ENCODE peak calls at places on chromosome 20, in seven cellular contexts. T is brain microvascular endothelial cell, B is fibroblast of lung, W is PC-9, O is MM.1S, F is esophagus muscularis mucosa, I is psoas muscle. Q is an unnamed sample.

GRCh38 chr20:10322073-10323012 is 103.7 kb downstream of the SNAP25 start:
- DNase-seq in T (no peak), B (peak), W (no peak), O (no peak), F (no peak), I (no peak), Q (peak)

GRCh38 chr20:49821850-49822249 is 9.2 kb downstream of the SLC9A8 start:
- DNase-seq in T (peak), B (peak), W (peak), O (no peak), F (no peak), I (no peak), Q (peak)

GRCh38 chr20:18632196-18632789 is 44.4 kb downstream of the DTD1 start:
- DNase-seq in T (peak), B (peak), W (no peak), O (peak), F (peak), I (peak), Q (peak)

GRCh38 chr20:23009636-23010035 is 25.5 kb upstream of the SSTR4 start:
- DNase-seq in T (no peak), B (no peak), W (no peak), O (no peak), F (no peak), I (no peak), Q (no peak)

GRCh38 chr20:32007787-32008616 is 2.2 kb upstream of the CCM2L start:
- DNase-seq in T (no peak), B (no peak), W (no peak), O (no peak), F (no peak), I (peak), Q (no peak)

GRCh38 chr20:44650777-44651493 is 564 bp downstream of the ADA start:
- DNase-seq in T (no peak), B (no peak), W (no peak), O (peak), F (no peak), I (peak), Q (no peak)

GRCh38 chr20:478010-478948 is 15.9 kb upstream of the TBC1D20 start:
- DNase-seq in T (peak), B (peak), W (no peak), O (no peak), F (no peak), I (no peak), Q (peak)

GRCh38 chr20:371755-372542 is 8.6 kb upstream of the TRIB3 start:
- DNase-seq in T (peak), B (peak), W (peak), O (no peak), F (no peak), I (peak), Q (peak)

GRCh38 chr20:31868853-31869672 is 1.3 kb downstream of the DUSP15 start:
- DNase-seq in T (no peak), B (no peak), W (no peak), O (no peak), F (no peak), I (no peak), Q (no peak)

DNA sequence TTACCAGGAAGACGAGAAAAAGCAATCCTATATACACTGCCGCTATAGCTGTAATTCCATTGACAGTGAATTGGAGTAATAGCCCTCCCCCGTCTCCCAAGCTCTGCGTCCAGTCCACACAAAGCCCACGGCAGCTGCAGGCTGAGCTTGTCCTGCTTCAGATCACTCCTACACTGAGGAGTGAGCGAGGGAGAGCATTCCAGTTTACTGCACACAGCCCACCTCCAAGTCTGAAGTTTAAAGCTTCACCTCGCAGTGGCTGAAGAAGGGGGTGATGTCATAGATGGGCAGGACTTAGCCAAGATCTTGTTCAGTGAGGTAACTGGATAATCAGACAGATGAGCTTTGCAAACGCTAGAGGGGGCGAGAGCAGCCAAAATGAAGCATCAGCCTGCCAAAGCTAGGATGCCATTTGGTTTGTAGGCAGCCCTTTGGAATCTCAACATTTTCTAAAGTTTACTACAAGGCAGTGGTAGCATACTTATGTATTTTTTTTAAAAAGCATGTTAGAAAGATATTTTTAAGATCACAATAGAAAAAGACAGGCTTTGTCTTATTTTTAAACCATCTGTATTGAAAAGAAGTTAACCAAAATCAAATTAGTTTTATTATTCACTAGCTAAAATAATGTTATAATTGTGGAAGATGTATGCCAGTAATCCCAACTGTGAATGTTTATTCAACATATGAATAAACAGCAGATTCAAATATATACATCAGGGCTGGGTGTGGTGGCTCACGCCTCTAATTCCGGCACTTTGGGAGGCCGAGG is at the start of gene FLRT3:
- DNase-seq in T (peak), B (peak), W (peak), O (peak), F (peak), I (peak), Q (peak)
- H3K4me3 ChIP-seq in T (peak), B (peak), W (peak), O (peak), F (peak), I (peak), Q (peak)

GRCh38 chr20:43459022-43459942 is 1.6 kb downstream of the SRSF6 start:
- DNase-seq in T (peak), B (peak), W (no peak), O (no peak), F (no peak), I (no peak), Q (peak)

GRCh38 chr20:43461894-43462293 is 4.2 kb downstream of the SRSF6 start:
- DNase-seq in T (no peak), B (no peak), W (no peak), O (no peak), F (no peak), I (no peak), Q (no peak)

GRCh38 chr20:43460830-43461200 is 3.1 kb downstream of the SRSF6 start:
- DNase-seq in T (no peak), B (no peak), W (no peak), O (no peak), F (no peak), I (no peak), Q (no peak)

GRCh38 chr20:43458422-43458924 is 777 bp downstream of the SRSF6 start:
- DNase-seq in T (no peak), B (peak), W (no peak), O (no peak), F (no peak), I (no peak), Q (no peak)

DNA sequence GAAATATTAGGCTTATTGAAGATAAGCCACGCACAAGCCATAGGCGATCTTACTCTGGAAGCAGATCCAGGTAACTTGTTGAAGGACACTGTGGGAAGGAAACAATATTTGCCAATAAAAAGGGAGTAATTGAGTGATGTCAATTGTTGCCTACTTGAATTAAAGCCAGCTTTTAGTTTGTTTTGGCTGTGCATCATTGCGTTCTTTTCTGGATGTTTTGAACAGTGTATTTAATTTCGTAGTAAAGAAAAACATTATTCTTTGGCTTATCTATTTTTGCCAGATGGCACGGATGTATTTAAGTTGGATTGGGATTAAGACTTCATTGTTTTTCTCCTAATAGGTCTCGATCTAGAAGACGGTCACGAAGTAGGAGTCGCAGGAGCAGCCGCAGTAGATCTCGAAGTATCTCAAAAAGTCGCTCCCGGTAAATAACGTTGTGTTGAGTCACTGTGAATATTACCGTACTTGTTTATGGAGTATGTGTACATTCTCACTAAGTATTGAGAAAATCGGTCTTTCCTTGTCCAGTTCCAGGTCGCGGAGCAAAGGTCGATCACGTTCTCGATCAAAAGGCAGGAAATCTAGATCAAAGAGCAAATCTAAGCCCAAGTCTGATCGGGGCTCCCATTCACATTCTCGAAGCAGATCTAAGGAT is 2.6 kb downstream of the SRSF6 start:
- DNase-seq in T (no peak), B (no peak), W (no peak), O (no peak), F (no peak), I (no peak), Q (no peak)
- H3K4me3 ChIP-seq in T (no peak), B (no peak), W (peak), O (no peak), F (no peak), I (no peak), Q (no peak)

DNA sequence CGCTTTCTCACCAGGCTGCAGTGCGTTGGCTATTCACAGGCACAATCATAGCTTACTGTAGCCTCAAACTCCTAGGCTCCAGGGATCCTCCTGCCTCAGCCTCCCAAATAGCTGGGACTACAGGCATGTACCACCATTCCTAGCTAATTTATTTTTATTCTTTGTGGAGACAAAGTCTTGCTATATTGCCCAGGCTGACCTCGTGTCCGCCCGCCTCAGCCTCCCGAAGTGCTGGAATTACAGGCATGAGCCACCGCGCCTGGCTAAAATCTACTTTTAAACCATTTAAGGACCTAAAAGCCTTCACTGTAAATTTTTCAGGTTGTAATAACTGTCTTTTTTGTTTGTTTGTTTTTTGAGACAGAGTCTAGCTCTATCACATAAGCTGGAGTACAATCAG is 15.2 kb downstream of the SAMHD1 start:
- DNase-seq in T (no peak), B (no peak), W (no peak), O (no peak), F (no peak), I (no peak), Q (no peak)
- H3K4me3 ChIP-seq in T (no peak), B (no peak), W (no peak), O (no peak), F (peak), I (no peak), Q (no peak)

DNA sequence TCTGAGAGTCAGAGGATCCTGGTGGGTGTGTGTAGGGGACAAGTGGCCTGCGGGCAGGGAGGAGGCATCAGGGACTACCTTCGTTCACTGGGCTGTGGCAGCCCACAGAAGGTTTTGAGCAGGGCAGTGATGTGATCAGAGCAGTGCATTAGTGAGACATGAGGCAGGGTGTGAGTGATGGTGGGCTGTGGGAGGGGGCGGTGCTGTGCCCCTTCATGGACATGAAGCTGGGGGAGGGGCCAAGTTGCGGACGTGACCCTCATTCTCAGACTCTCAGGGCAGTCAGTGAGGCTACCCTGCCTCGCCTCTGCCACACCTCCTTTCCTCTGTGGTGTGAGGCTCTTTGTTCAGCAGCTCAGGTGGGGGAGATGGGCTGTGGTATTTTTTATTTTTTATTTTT is 142.2 kb upstream of the RNF24 start:
- DNase-seq in T (no peak), B (no peak), W (no peak), O (no peak), F (no peak), I (no peak), Q (no peak)
- H3K4me3 ChIP-seq in T (no peak), B (no peak), W (no peak), O (no peak), F (no peak), I (no peak), Q (no peak)

DNA sequence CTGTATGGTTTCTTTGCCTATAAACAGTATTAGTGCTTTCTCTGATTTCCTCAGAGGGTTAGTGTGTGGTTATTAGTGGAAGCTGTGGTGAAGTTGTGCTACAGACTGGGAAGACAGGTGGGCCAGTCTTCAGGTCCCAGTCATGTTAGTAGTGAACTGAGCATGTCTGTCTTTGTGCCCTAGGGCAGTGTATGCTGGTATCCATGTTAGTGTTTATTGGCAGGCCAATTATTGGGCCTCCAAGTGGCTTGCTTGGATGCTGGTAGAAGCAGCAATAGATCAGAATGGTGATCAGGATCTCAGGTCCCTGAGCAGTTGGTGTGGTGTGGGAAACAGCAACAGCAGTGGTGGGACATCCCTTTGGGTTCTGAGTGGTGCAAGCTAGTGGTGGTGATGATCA is 137.6 kb downstream of the OTOR start:
- DNase-seq in T (no peak), B (no peak), W (no peak), O (no peak), F (no peak), I (no peak), Q (no peak)
- H3K4me3 ChIP-seq in T (no peak), B (no peak), W (no peak), O (no peak), F (no peak), I (no peak), Q (no peak)